ENCODE peak calls at places on chromosomes 6 and 20, in ten cellular contexts. P, U, D, K, I, G, N, H, C and Z are unnamed samples. For H3K4me1 and H3K27me3, the result is how much of the 10 kb centered on the place peaks cover.

GRCh38 chr6:49543087-49543858 is 7.2 kb upstream of the C6orf141 start:
- DNase-seq in N (no peak), U (no peak), G (no peak), I (no peak), D (no peak), P (no peak), K (no peak), C (no peak), H (no peak), Z (no peak)

GRCh38 chr20:10239954-10240353 is 21.3 kb downstream of the SNAP25 start:
- DNase-seq in U (no peak), I (no peak), D (peak), K (no peak), H (no peak), N (no peak), P (no peak), G (no peak), C (no peak), Z (no peak)

GRCh38 chr6:114063956-114064355 is 93.0 kb upstream of the HDAC2 start:
- DNase-seq in U (no peak), I (no peak), C (no peak), P (peak), D (no peak), N (no peak), K (no peak), H (no peak), G (no peak), Z (no peak)

GRCh38 chr6:106154326-106154725 is 68.2 kb downstream of the PRDM1 start:
- DNase-seq in G (no peak), C (no peak), D (no peak), P (no peak), H (no peak), N (no peak), I (no peak), K (no peak), U (no peak), Z (no peak)

GRCh38 chr6:90362273-90362672 is 65.6 kb upstream of the BACH2 start:
- DNase-seq in G (no peak), N (no peak), H (no peak), I (no peak), D (no peak), P (peak), C (no peak), U (peak), K (no peak), Z (no peak)

GRCh38 chr6:140105857-140106256 is 731.4 kb upstream of the CITED2 start:
- DNase-seq in P (no peak), H (no peak), K (no peak), I (no peak), U (peak), D (no peak), G (no peak), N (no peak), C (peak), Z (peak)

GRCh38 chr6:14865609-14866100 is 380.2 kb upstream of the JARID2 start:
- DNase-seq in N (no peak), I (no peak), K (no peak), D (no peak), P (no peak), U (no peak), C (no peak), H (no peak), G (no peak), Z (no peak)

GRCh38 chr6:31356216-31356945 is 598 bp downstream of the HLA-B start:
- DNase-seq in N (peak), P (no peak), H (peak), C (peak), K (no peak), U (peak), D (peak), I (peak), G (peak), Z (no peak)

GRCh38 chr20:62740286-62741141 is 31.9 kb downstream of the NTSR1 start:
- DNase-seq in C (no peak), D (peak), N (peak), I (peak), G (no peak), H (no peak), P (peak), U (peak), K (peak), Z (no peak)

GRCh38 chr6:142874676-142875075 is 70.3 kb downstream of the HIVEP2 start:
- DNase-seq in N (no peak), H (no peak), P (no peak), G (no peak), K (no peak), D (no peak), I (no peak), C (no peak), U (no peak), Z (peak)

GRCh38 chr6:36595168-36595818 is 1.1 kb downstream of the SRSF3 start:
- DNase-seq in D (no peak), N (no peak), G (peak), I (no peak), K (no peak), U (no peak), H (no peak), P (no peak), C (peak), Z (no peak)

GRCh38 chr6:119312875-119313338 is 36.7 kb downstream of the MAN1A1 start:
- DNase-seq in D (no peak), G (no peak), P (no peak), C (no peak), N (no peak), K (no peak), I (no peak), U (no peak), H (no peak), Z (peak)

GRCh38 chr6:29722773-29723665 is at the start of gene HLA-F:
- DNase-seq in I (peak), P (peak), U (peak), N (peak), K (peak), H (peak), D (peak), G (peak), C (peak), Z (peak)

GRCh38 chr6:84998223-84998622 is 233.8 kb upstream of the TBX18 start:
- DNase-seq in P (no peak), U (no peak), G (no peak), D (no peak), I (no peak), K (no peak), C (no peak), N (no peak), H (no peak), Z (no peak)

GRCh38 chr20:57667924-57668782 is 41.7 kb downstream of the PMEPA1 start:
- DNase-seq in N (no peak), G (no peak), K (no peak), C (no peak), H (no peak), D (peak), P (no peak), I (no peak), U (no peak), Z (no peak)

GRCh38 chr6:72911463-72912153 is 289.7 kb downstream of the KCNQ5 start:
- DNase-seq in C (no peak), N (no peak), K (no peak), I (no peak), P (peak), H (no peak), U (no peak), G (no peak), D (no peak), Z (no peak)

GRCh38 chr6:31092769-31093505 is 19.4 kb downstream of the C6orf15 start:
- DNase-seq in I (no peak), P (no peak), C (no peak), N (no peak), K (no peak), H (no peak), D (no peak), G (no peak), U (no peak), Z (peak)

GRCh38 chr6:43478008-43478372 is 620 bp downstream of the TJAP1 start:
- DNase-seq in N (no peak), C (no peak), D (no peak), H (no peak), G (no peak), K (no peak), I (no peak), U (no peak), P (no peak), Z (no peak)

GRCh38 chr6:29941006-29941405 is 1.3 kb upstream of the HLA-A start:
- DNase-seq in U (no peak), H (no peak), N (no peak), D (no peak), K (no peak), G (peak), P (no peak), I (no peak), C (no peak), Z (no peak)

GRCh38 chr6:141467881-141468280 is 664.8 kb upstream of the GJE1 start:
- DNase-seq in G (no peak), N (no peak), U (no peak), I (no peak), D (no peak), P (peak), K (no peak), C (no peak), H (no peak), Z (no peak)

GRCh38 chr20:57503035-57503658 is 21.8 kb downstream of the CTCFL start:
- DNase-seq in C (no peak), K (no peak), G (no peak), D (no peak), H (no peak), U (no peak), P (no peak), N (no peak), I (no peak), Z (no peak)

GRCh38 chr6:8182209-8182845 is 80.0 kb upstream of the EEF1E1 start:
- DNase-seq in I (no peak), U (no peak), N (no peak), C (no peak), P (no peak), K (no peak), D (no peak), H (no peak), G (no peak), Z (no peak)

GRCh38 chr20:62764156-62764935 is 31.9 kb upstream of the MRGBP start:
- DNase-seq in K (no peak), D (no peak), U (peak), G (no peak), C (no peak), H (no peak), P (no peak), I (peak), N (peak), Z (no peak)

GRCh38 chr6:11381801-11382513 is 149.5 kb upstream of the NEDD9 start:
- DNase-seq in C (no peak), H (no peak), G (no peak), K (peak), P (no peak), U (peak), D (peak), I (peak), N (no peak), Z (no peak)

GRCh38 chr6:28634758-28635546 is 109.3 kb downstream of the GPX5 start:
- DNase-seq in D (no peak), C (peak), N (no peak), H (no peak), I (no peak), P (no peak), U (peak), K (no peak), G (no peak), Z (no peak)

GRCh38 chr6:98605705-98606104 is 228.7 kb upstream of the POU3F2 start:
- DNase-seq in C (no peak), H (no peak), G (no peak), D (no peak), I (no peak), U (no peak), N (no peak), P (no peak), K (no peak), Z (no peak)

GRCh38 chr6:142372348-142372747 is 70.5 kb downstream of the ADGRG6 start:
- DNase-seq in N (no peak), U (no peak), K (no peak), I (no peak), C (no peak), P (peak), G (no peak), H (no peak), D (no peak), Z (peak)

GRCh38 chr6:88725111-88725711 is 238.2 kb downstream of the RNGTT start:
- DNase-seq in P (peak), G (peak), N (no peak), H (no peak), U (peak), C (peak), D (no peak), K (no peak), I (no peak), Z (peak)

GRCh38 chr6:124996411-124996810 is 34.2 kb downstream of the RNF217 start:
- DNase-seq in G (no peak), H (no peak), U (no peak), I (no peak), N (no peak), P (no peak), K (no peak), C (no peak), D (no peak), Z (no peak)

GRCh38 chr6:128280066-128280465 is 240.3 kb downstream of the PTPRK start:
- DNase-seq in G (no peak), D (no peak), U (no peak), I (no peak), C (no peak), H (no peak), P (no peak), N (no peak), K (no peak), Z (no peak)

GRCh38 chr6:140043762-140044378 is 669.4 kb upstream of the CITED2 start:
- DNase-seq in P (peak), D (no peak), C (no peak), K (no peak), N (no peak), H (no peak), G (no peak), I (no peak), U (no peak), Z (no peak)

GRCh38 chr20:7346026-7346425 is 578.5 kb downstream of the BMP2 start:
- DNase-seq in N (no peak), G (no peak), P (no peak), I (no peak), K (no peak), H (no peak), U (no peak), D (no peak), C (no peak), Z (no peak)

GRCh38 chr20:25984933-25985332 is 288.3 kb upstream of the ZNF337 start:
- DNase-seq in I (peak), N (peak), U (peak), C (no peak), D (no peak), K (no peak), P (no peak), H (no peak), G (no peak), Z (no peak)

GRCh38 chr20:62545271-62545670 is 69.5 kb upstream of the GATA5 start:
- DNase-seq in C (no peak), P (no peak), K (no peak), I (no peak), D (no peak), H (no peak), N (no peak), U (no peak), G (no peak), Z (no peak)

GRCh38 chr6:155163616-155164015 is 100.2 kb upstream of the CLDN20 start:
- DNase-seq in N (no peak), K (no peak), H (no peak), U (no peak), C (no peak), G (no peak), P (no peak), I (no peak), D (no peak), Z (no peak)

GRCh38 chr20:31567380-31567720 is 37.7 kb upstream of the ID1 start:
- DNase-seq in K (no peak), N (no peak), H (no peak), C (no peak), G (no peak), U (no peak), P (no peak), D (no peak), I (no peak), Z (no peak)
- H3K4me1 ChIP-seq in K (under half), N (under half), H (under half), C (under half), G (under half), U (under half), P (half or more), D (half or more), I (under half), Z (under half)

GRCh38 chr20:22403860-22404608 is 180.3 kb downstream of the FOXA2 start:
- DNase-seq in U (peak), C (peak), P (no peak), I (no peak), N (no peak), H (no peak), G (no peak), K (no peak), D (no peak), Z (peak)
- H3K27me3 ChIP-seq in U (under half), C (half or more), P (under half), I (under half), N (under half), H (under half), G (under half), K (under half), D (under half), Z (under half)

GRCh38 chr20:32580608-32580969 is 4.5 kb downstream of the NOL4L start:
- DNase-seq in P (no peak), K (no peak), N (no peak), H (no peak), D (no peak), I (no peak), C (no peak), U (no peak), G (no peak), Z (no peak)

GRCh38 chr20:32580970-32581838 is 3.9 kb downstream of the NOL4L start:
- DNase-seq in N (no peak), H (no peak), G (no peak), C (peak), D (no peak), U (peak), I (peak), P (no peak), K (no peak), Z (no peak)

GRCh38 chr20:32581839-32582658 is 3.1 kb downstream of the NOL4L start:
- DNase-seq in P (no peak), N (no peak), I (no peak), C (peak), H (no peak), D (no peak), G (no peak), U (no peak), K (no peak), Z (no peak)

GRCh38 chr20:32578840-32579239 is 6.3 kb downstream of the NOL4L start:
- DNase-seq in K (no peak), G (no peak), I (no peak), D (no peak), P (no peak), C (no peak), U (no peak), N (no peak), H (no peak), Z (no peak)

DNA sequence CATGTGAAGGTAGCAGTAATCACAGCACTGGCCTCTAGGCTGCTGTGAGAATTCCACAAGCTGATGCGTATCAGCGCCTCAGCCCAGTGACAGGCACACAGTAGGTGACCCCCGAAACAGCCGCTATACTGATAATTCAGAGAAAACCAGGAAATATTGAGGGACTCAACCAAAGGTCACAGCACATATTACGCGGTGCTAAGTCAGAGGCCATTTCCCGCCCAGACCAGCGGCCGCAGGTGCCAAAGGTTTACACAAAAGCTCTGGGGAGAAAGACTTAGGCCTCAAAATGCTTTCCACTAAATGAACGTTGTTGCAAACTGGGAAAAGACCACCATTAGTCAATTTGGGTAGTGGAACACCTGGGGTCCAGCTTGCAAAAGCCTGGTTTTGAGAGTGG is 4.9 kb downstream of the NOL4L start:
- DNase-seq in N (no peak), I (no peak), H (no peak), U (no peak), C (no peak), K (no peak), P (no peak), D (no peak), G (no peak), Z (no peak)
- H3K4me1 ChIP-seq in N (under half), I (under half), H (under half), U (under half), C (under half), K (half or more), P (under half), D (under half), G (under half), Z (under half)

DNA sequence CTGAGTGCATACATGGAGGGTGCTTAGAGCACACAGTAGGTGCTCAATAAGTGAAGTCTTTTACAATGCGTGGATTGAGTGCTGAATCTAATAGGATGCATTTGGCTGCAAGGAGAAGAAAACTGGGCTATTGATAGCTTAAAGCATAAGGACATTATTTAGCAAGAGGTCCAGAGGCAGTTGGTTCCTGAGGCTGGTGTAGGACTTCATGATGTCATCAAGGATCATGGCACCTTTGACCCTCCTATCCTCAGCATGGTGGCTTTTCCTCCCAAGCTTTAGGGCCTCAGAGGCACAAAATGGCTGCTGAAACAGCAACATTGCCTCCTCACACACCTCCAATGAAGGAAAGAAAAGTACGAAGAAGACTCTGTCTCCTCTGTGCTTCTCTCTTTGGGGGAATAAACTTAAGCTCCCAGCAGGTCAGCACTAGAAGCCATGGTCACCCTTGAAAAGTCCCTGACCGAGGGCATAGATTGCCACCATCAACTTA is 3.1 kb upstream of the PREX1 start:
- DNase-seq in N (no peak), D (no peak), U (no peak), P (no peak), H (no peak), G (no peak), I (no peak), C (no peak), K (no peak), Z (no peak)
- H3K27me3 ChIP-seq in N (under half), D (under half), U (under half), P (under half), H (under half), G (under half), I (under half), C (half or more), K (under half), Z (under half)

GRCh38 chr6:80545323-80545722 is 438.9 kb downstream of the BCKDHB start:
- DNase-seq in K (no peak), G (no peak), U (no peak), D (no peak), N (no peak), C (no peak), I (no peak), P (no peak), H (no peak), Z (no peak)
- H3K4me1 ChIP-seq in K (under half), G (under half), U (under half), D (under half), N (under half), C (under half), I (under half), P (under half), H (half or more), Z (under half)

GRCh38 chr20:63967330-63968135 is 2.2 kb downstream of the ZNF512B start:
- DNase-seq in I (peak), C (no peak), H (no peak), D (peak), U (peak), G (peak), P (no peak), N (peak), K (no peak), Z (no peak)

GRCh38 chr20:63966944-63967322 is 2.8 kb downstream of the ZNF512B start:
- DNase-seq in P (no peak), I (peak), N (peak), D (no peak), H (no peak), G (peak), U (peak), C (no peak), K (no peak), Z (no peak)

GRCh38 chr20:63964412-63964811 is 5.3 kb downstream of the ZNF512B start:
- DNase-seq in H (no peak), C (no peak), N (peak), I (peak), P (no peak), G (no peak), U (peak), D (no peak), K (no peak), Z (peak)

GRCh38 chr20:63968136-63968927 is 1.4 kb downstream of the ZNF512B start:
- DNase-seq in P (no peak), H (no peak), I (peak), C (no peak), G (peak), N (peak), D (no peak), U (peak), K (no peak), Z (peak)

GRCh38 chr20:63966172-63966943 is 3.4 kb downstream of the ZNF512B start:
- DNase-seq in K (no peak), C (no peak), G (no peak), H (no peak), I (peak), U (peak), P (no peak), N (peak), D (no peak), Z (peak)
- H3K27me3 ChIP-seq in K (under half), C (under half), G (under half), H (under half), I (under half), U (under half), P (under half), N (under half), D (under half), Z (under half)